ENCODE peak calls at places on chromosomes 4 and X, in four cellular contexts. O is tibial artery, U is tibial nerve, I is spleen. Z is an unnamed sample.

GRCh38 chrX:151397741-151398070 is 700 bp downstream of the VMA21 start:
- DNase-seq in U (no peak), I (no peak), O (no peak), Z (no peak)

GRCh38 chr4:176451441-176451840 is 131.7 kb downstream of the SPCS3 start:
- DNase-seq in I (no peak), O (no peak), U (no peak), Z (no peak)

GRCh38 chr4:105196523-105197145 is 50.0 kb downstream of the TET2 start:
- DNase-seq in I (no peak), O (no peak), U (no peak), Z (no peak)

GRCh38 chrX:153925739-153926593 is at the start of gene ARHGAP4:
- DNase-seq in U (no peak), I (peak), O (no peak), Z (peak)

GRCh38 chr4:156962551-156962974 is 9.0 kb downstream of the PDGFC start:
- DNase-seq in O (no peak), U (no peak), I (no peak), Z (no peak)

GRCh38 chrX:120145295-120145925 is 13.0 kb upstream of the RHOXF2 start:
- DNase-seq in O (no peak), I (no peak), U (no peak), Z (no peak)

GRCh38 chrX:15500497-15500966 is at the start of gene BMX:
- DNase-seq in U (no peak), I (peak), O (peak), Z (no peak)

GRCh38 chr4:26028793-26029511 is 114.9 kb downstream of the SMIM20 start:
- DNase-seq in U (peak), I (peak), O (peak), Z (peak)

GRCh38 chr4:61555789-61556188 is 355.7 kb downstream of the ADGRL3 start:
- DNase-seq in I (no peak), U (no peak), O (no peak), Z (no peak)

GRCh38 chr4:20839957-20840356 is 139.7 kb downstream of the PACRGL start:
- DNase-seq in I (no peak), U (no peak), O (no peak), Z (no peak)

GRCh38 chr4:141036786-141037185 is 96.5 kb downstream of the RNF150 start:
- DNase-seq in O (no peak), U (no peak), I (no peak), Z (no peak)

GRCh38 chr4:25823632-25824031 is 39.2 kb downstream of the SEL1L3 start:
- DNase-seq in U (no peak), I (no peak), O (no peak), Z (no peak)

GRCh38 chrX:50054147-50054546 is 131.8 kb downstream of the CLCN5 start:
- DNase-seq in O (no peak), U (no peak), I (no peak), Z (no peak)

GRCh38 chr4:121392426-121393086 is 11.7 kb upstream of the QRFPR start:
- DNase-seq in O (no peak), U (no peak), I (no peak), Z (no peak)

GRCh38 chr4:134777626-134778025 is 576.0 kb upstream of the PABPC4L start:
- DNase-seq in U (no peak), I (no peak), O (no peak), Z (no peak)

DNA sequence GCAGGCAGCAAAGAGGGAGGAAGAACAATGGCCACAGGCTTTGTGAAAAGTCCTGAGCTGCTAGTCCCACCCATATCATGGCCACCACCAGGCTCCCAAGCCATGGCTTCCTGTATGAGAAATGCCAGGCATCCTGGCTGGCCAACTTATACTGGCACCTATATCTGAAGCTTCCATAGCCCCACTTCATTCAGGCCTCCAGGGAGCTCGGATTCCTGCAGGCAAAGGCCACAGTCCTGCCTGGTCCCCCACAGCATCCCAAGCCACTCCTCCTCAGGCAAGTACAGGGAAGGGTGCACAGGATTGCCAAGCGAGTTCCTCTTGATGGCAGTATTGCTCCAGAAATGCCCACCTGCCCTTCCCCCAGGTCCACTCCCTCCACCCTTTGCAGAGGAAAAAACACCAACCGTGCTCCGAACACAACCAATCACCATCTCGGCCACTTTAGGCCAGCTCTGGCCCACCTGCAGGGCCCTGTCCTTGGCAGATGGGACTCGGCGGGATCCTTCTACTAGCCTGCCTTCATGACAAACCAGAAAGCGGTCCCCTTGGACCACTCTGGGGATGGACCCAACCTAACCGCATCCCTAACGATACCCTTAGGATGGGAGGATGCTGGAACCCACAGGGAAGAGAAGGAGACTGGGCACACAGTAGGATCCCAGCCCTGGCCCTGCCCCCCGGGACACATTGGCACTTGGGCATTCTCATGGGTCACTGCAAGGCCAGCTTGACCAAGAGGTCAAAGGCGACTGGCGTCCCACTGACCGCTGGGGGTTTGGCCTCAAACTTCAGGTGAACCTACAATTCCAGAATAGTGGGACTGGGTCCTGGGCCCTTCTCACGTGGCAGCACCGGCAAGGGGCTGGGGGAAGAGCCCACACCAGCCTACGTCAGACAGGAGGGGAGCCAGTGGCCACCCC is 220.4 kb upstream of the AGTR2 start:
- DNase-seq in O (no peak), U (no peak), I (peak), Z (no peak)
- TF ChIP-seq CTCF in O (no peak), U (peak), I (no peak), Z (no peak)

DNA sequence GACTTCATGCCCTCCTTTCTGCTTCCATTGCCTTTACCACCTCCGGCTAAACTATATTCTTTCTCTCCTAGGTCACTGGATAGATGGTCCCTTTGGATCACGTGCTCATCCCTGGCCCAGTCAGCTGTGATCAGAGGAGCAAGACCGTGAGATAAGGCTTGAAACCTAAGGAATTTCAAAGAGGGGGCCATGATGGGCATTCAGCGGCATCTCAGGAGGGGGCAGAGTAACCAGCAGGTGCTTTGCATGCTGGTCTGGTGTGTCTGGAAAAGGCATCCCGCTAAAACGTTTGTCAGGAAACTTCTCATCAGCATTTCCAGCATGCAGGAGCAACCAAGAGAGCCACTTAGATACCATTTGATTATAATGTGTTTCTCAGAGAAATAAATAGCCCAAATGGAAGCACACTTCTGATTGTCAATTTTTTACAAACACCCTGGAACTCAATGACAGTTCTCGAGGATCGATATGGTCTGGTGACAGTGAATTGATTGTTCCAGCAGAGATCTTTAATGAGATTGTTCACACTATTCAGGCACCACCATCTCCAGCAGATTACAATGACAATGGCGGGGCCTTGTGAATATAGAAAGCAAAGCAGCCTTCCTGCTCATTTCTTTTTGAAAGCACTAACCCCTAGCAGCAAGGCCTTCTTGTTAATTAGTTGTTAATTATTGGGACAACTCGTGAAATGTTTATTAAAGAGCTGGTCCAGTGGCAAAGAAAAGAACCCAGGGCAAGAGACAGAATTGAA is 327.1 kb downstream of the PTTG2 start:
- DNase-seq in O (no peak), U (no peak), I (no peak), Z (no peak)
- H3K4me3 ChIP-seq in O (no peak), U (no peak), I (no peak), Z (no peak)

DNA sequence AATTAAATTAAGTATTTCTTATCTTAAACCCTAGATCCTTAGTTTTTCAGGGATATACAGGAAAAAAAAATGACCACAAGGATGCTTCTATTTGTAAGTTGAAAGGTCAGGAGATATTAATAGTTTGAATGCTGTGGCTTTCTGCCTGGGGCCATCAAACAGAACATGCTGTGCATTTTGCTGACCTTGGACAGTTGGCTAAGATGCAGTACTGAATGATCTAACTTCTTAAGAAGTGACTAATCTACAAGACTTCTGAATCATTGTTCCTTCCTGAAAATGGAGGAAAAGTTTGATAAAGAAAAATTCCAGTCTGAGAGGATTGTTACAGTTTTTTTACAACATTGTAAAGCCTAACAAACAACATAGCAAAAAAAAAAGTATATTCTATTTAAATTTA is 237.8 kb upstream of the JADE1 start:
- DNase-seq in U (no peak), O (peak), I (no peak), Z (no peak)
- H3K27ac ChIP-seq in U (peak), O (peak), I (peak), Z (peak)

GRCh38 chr4:48127882-48128394 is 6.1 kb downstream of the TXK start:
- DNase-seq in I (peak), O (peak), U (no peak), Z (peak)
- TF ChIP-seq CTCF in I (peak), O (peak), U (peak), Z (peak)

GRCh38 chr4:38664704-38665401 is 854 bp downstream of the KLF3 start:
- DNase-seq in U (peak), O (peak), I (peak), Z (peak)

GRCh38 chr4:38668203-38668602 is 4.2 kb downstream of the KLF3 start:
- DNase-seq in O (no peak), U (no peak), I (no peak), Z (no peak)

GRCh38 chr4:38663801-38664703 is at the start of gene KLF3:
- DNase-seq in O (peak), U (peak), I (peak), Z (peak)

GRCh38 chr4:38667005-38667771 is 3.2 kb downstream of the KLF3 start:
- DNase-seq in U (peak), I (no peak), O (peak), Z (no peak)

DNA sequence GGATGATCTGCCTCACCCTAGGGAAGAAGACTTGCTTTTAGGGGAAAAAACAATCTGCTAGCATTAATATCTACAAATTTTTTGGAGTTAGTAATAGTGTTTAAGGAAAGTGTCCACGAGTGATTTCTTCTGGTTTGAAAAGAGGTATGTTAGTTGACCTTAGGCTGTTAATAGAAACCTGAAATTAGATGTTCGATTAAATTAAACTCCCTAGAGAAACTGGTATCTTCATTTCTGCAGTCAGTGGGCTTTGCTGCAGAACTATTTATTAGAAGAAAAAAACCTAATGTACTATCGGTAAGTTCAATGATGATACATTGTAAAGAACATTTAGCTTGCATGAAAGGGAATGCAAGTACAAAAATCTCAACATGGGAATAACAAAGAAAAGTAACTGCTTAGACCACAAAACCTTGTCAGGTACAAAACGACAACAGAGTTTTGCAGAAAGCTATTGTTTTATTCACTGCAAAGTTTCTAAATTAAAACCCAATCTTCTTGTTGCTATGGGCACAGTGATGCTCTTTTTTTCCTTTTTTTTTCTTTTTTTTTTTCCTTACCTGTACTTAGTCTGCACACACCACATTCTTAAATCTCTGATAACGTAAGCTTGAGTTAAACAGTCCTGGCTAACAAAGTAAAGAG is 2.0 kb downstream of the KLF3 start:
- DNase-seq in I (no peak), U (no peak), O (no peak), Z (no peak)
- H3K4me3 ChIP-seq in I (peak), U (peak), O (peak), Z (peak)

GRCh38 chr4:181863846-181864245 is 379.4 kb upstream of the TENM3 start:
- DNase-seq in U (no peak), I (no peak), O (no peak), Z (no peak)
- H3K27ac ChIP-seq in U (no peak), I (no peak), O (no peak), Z (no peak)

DNA sequence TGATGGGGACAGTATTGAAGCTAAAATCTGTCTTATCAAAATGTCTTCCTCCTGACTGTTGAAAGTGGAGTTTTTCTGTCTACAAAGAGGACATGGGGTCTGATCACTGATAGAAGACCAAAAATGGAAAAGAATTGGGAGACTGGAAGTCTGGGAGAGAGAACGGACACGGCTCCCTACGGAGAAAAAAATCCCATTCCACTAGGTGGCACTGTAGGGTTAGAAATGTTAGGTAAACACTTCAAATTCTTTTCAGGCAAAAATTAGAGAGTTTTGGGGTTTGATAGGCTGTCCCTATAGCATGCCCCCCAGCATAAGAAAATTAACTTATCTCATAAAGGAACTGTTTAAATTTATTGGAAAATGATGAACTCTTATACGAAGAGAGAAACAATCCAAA is 200.5 kb downstream of the FAM133A start:
- DNase-seq in U (no peak), I (no peak), O (no peak), Z (no peak)
- TF ChIP-seq CTCF in U (no peak), I (no peak), O (no peak), Z (peak)

GRCh38 chr4:182338731-182339130 is 95.5 kb downstream of the TENM3 start:
- DNase-seq in U (no peak), I (no peak), O (no peak), Z (no peak)
- H3K4me3 ChIP-seq in U (no peak), I (no peak), O (no peak), Z (no peak)

Z was measured in upper lobe of right lung.